ENCODE peak calls at places on chromosomes 2 and 18, in ten cellular contexts. One of them, this sample, is unnamed.
A peak's percentile ranks its signal among the peaks of the same experiment; 100 is the strongest.

GRCh38 chr2:134137182-134137595 is 116.7 kb upstream of the MGAT5 start:
- DNase-seq in body of pancreas: peak; percentile 74
- DNase-seq in neural progenitor cell: no peak
- DNase-seq in A549: no peak
- DNase-seq in HepG2: no peak
- DNase-seq in hepatocyte: no peak
- DNase-seq in heart left ventricle: peak; percentile 77
- DNase-seq in K562: no peak
- DNase-seq in vagina: no peak
- DNase-seq in psoas muscle: no peak
- DNase-seq in this sample: peak; percentile 91

GRCh38 chr2:3600256-3600855 is 5.4 kb downstream of the COLEC11 start:
- DNase-seq in heart left ventricle: no peak
- DNase-seq in K562: no peak
- DNase-seq in body of pancreas: no peak
- DNase-seq in psoas muscle: no peak
- DNase-seq in hepatocyte: no peak
- DNase-seq in neural progenitor cell: no peak
- DNase-seq in HepG2: no peak
- DNase-seq in A549: no peak
- DNase-seq in vagina: no peak
- DNase-seq in this sample: no peak

GRCh38 chr2:159922563-159922962 is 124.6 kb upstream of the CD302 start:
- DNase-seq in hepatocyte: no peak
- DNase-seq in A549: no peak
- DNase-seq in HepG2: no peak
- DNase-seq in K562: no peak
- DNase-seq in body of pancreas: no peak
- DNase-seq in neural progenitor cell: no peak
- DNase-seq in heart left ventricle: no peak
- DNase-seq in vagina: no peak
- DNase-seq in psoas muscle: no peak
- DNase-seq in this sample: peak; percentile 6

GRCh38 chr2:111678161-111678560 is 205.8 kb downstream of the ANAPC1 start:
- DNase-seq in vagina: no peak
- DNase-seq in neural progenitor cell: no peak
- DNase-seq in HepG2: no peak
- DNase-seq in psoas muscle: no peak
- DNase-seq in K562: no peak
- DNase-seq in hepatocyte: no peak
- DNase-seq in heart left ventricle: no peak
- DNase-seq in body of pancreas: no peak
- DNase-seq in A549: no peak
- DNase-seq in this sample: no peak

GRCh38 chr2:73823916-73824523 is 4.7 kb upstream of the STAMBP start:
- DNase-seq in hepatocyte: peak; percentile 87
- DNase-seq in neural progenitor cell: peak; percentile 61
- DNase-seq in heart left ventricle: no peak
- DNase-seq in body of pancreas: peak; percentile 60
- DNase-seq in K562: peak; percentile 54
- DNase-seq in psoas muscle: no peak
- DNase-seq in HepG2: peak; percentile 68
- DNase-seq in vagina: no peak
- DNase-seq in A549: peak; percentile 91
- DNase-seq in this sample: no peak

GRCh38 chr2:166625670-166626069 is 131.6 kb upstream of the SCN7A start:
- DNase-seq in HepG2: no peak
- DNase-seq in neural progenitor cell: no peak
- DNase-seq in hepatocyte: no peak
- DNase-seq in heart left ventricle: no peak
- DNase-seq in psoas muscle: no peak
- DNase-seq in A549: no peak
- DNase-seq in vagina: no peak
- DNase-seq in body of pancreas: no peak
- DNase-seq in K562: no peak
- DNase-seq in this sample: no peak

GRCh38 chr2:41900299-41900698 is 147.5 kb upstream of the PKDCC start:
- DNase-seq in hepatocyte: no peak
- DNase-seq in HepG2: no peak
- DNase-seq in heart left ventricle: no peak
- DNase-seq in K562: no peak
- DNase-seq in vagina: no peak
- DNase-seq in body of pancreas: no peak
- DNase-seq in neural progenitor cell: no peak
- DNase-seq in A549: no peak
- DNase-seq in psoas muscle: no peak
- DNase-seq in this sample: no peak

GRCh38 chr18:75276813-75277628 is 66.4 kb downstream of the TSHZ1 start:
- DNase-seq in HepG2: no peak
- DNase-seq in K562: no peak
- DNase-seq in A549: no peak
- DNase-seq in vagina: no peak
- DNase-seq in psoas muscle: no peak
- DNase-seq in body of pancreas: no peak
- DNase-seq in heart left ventricle: no peak
- DNase-seq in neural progenitor cell: no peak
- DNase-seq in hepatocyte: no peak
- DNase-seq in this sample: no peak

GRCh38 chr2:29698216-29698615 is 223.2 kb downstream of the ALK start:
- DNase-seq in K562: no peak
- DNase-seq in psoas muscle: no peak
- DNase-seq in hepatocyte: no peak
- DNase-seq in HepG2: no peak
- DNase-seq in body of pancreas: no peak
- DNase-seq in vagina: peak; percentile 52
- DNase-seq in A549: no peak
- DNase-seq in neural progenitor cell: no peak
- DNase-seq in heart left ventricle: no peak
- DNase-seq in this sample: no peak

GRCh38 chr2:234587341-234588053 is 90.6 kb upstream of the ARL4C start:
- DNase-seq in heart left ventricle: no peak
- DNase-seq in vagina: no peak
- DNase-seq in body of pancreas: no peak
- DNase-seq in A549: no peak
- DNase-seq in psoas muscle: no peak
- DNase-seq in HepG2: no peak
- DNase-seq in hepatocyte: no peak
- DNase-seq in neural progenitor cell: no peak
- DNase-seq in K562: no peak
- DNase-seq in this sample: no peak

DNA sequence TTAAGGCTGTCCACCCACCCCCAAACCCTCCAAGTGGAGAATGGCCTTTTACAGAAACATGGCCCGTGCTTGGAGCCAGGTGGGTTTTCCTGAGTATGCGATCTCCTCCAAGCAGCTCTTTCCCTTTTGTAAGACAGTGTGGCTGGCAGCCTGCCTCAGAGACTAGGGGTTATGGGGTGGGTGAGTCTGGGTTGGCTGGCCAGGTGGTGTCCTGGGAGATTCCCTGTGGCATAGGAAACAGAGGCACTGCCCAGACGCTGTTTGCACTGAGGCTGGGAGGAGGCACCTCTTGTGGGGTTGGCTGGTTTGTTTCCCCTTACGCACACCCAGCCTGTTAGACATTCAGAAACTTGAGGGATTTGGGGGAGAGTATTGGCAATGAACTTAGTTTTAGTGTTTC is 82.3 kb upstream of the MCFD2 start:
- DNase-seq in K562: no peak
- DNase-seq in heart left ventricle: no peak
- DNase-seq in neural progenitor cell: no peak
- DNase-seq in HepG2: no peak
- DNase-seq in psoas muscle: no peak
- DNase-seq in vagina: no peak
- DNase-seq in hepatocyte: no peak
- DNase-seq in A549: no peak
- DNase-seq in body of pancreas: no peak
- DNase-seq in this sample: no peak
- H3K27ac ChIP-seq in K562: no peak overlapping the region
- H3K27ac ChIP-seq in heart left ventricle: no peak overlapping the region
- H3K27ac ChIP-seq in neural progenitor cell: no peak overlapping the region
- H3K27ac ChIP-seq in HepG2: no peak overlapping the region
- H3K27ac ChIP-seq in psoas muscle: no peak overlapping the region
- H3K27ac ChIP-seq in vagina: no peak overlapping the region
- H3K27ac ChIP-seq in hepatocyte: no peak overlapping the region
- H3K27ac ChIP-seq in A549: no peak overlapping the region
- H3K27ac ChIP-seq in body of pancreas: no peak overlapping the region
- H3K27ac ChIP-seq in this sample: no peak overlapping the region

GRCh38 chr2:146982393-146982846 is 862.4 kb upstream of the ACVR2A start:
- DNase-seq in A549: no peak
- DNase-seq in psoas muscle: peak; percentile 40
- DNase-seq in K562: no peak
- DNase-seq in body of pancreas: peak; percentile 34
- DNase-seq in heart left ventricle: no peak
- DNase-seq in neural progenitor cell: no peak
- DNase-seq in vagina: no peak
- DNase-seq in hepatocyte: peak; percentile 56
- DNase-seq in HepG2: no peak
- DNase-seq in this sample: peak; percentile 84
- H3K4me1 ChIP-seq in A549: no peaks in the 10 kb centered on the region
- H3K4me1 ChIP-seq in psoas muscle: no peaks in the 10 kb centered on the region
- H3K4me1 ChIP-seq in K562: no peaks in the 10 kb centered on the region
- H3K4me1 ChIP-seq in body of pancreas: no peaks in the 10 kb centered on the region
- H3K4me1 ChIP-seq in heart left ventricle: no peaks in the 10 kb centered on the region
- H3K4me1 ChIP-seq in neural progenitor cell: peaks cover 10% of the 10 kb centered on the region
- H3K4me1 ChIP-seq in vagina: peaks cover 24% of the 10 kb centered on the region
- H3K4me1 ChIP-seq in hepatocyte: no peaks in the 10 kb centered on the region
- H3K4me1 ChIP-seq in HepG2: no peaks in the 10 kb centered on the region
- H3K4me1 ChIP-seq in this sample: peaks cover 15% of the 10 kb centered on the region

DNA sequence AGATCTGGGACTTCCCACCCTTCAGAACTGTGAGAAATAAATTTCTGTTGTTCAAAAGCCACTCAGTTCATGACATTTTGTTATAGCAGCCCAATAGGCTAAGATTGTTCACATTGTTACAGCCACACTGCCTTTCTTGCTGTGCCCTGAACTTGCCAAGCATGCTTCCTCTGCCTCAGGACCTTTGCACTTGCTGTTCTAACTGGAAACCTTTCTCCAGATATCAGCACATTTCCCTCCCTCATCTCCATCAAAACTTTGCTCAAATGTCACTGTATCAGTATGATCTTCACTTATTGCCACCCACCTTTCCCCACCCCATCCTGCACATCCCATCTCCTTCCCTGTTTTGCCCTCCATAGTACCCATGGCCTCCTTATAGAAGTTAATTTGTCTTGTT is 32.1 kb upstream of the MFSD6 start:
- DNase-seq in psoas muscle: no peak
- DNase-seq in K562: no peak
- DNase-seq in hepatocyte: no peak
- DNase-seq in vagina: no peak
- DNase-seq in A549: no peak
- DNase-seq in neural progenitor cell: no peak
- DNase-seq in body of pancreas: no peak
- DNase-seq in heart left ventricle: no peak
- DNase-seq in HepG2: no peak
- DNase-seq in this sample: no peak
- TF ChIP-seq CTCF in psoas muscle: no peak
- TF ChIP-seq CTCF in K562: no peak
- TF ChIP-seq CTCF in hepatocyte: no peak
- TF ChIP-seq CTCF in vagina: no peak
- TF ChIP-seq CTCF in A549: no peak
- TF ChIP-seq CTCF in neural progenitor cell: no peak
- TF ChIP-seq CTCF in body of pancreas: no peak
- TF ChIP-seq CTCF in heart left ventricle: no peak
- TF ChIP-seq CTCF in HepG2: no peak
- TF ChIP-seq CTCF in this sample: no peak

GRCh38 chr2:222872551-222872950 is 11.7 kb downstream of the ACSL3 start:
- DNase-seq in heart left ventricle: no peak
- DNase-seq in neural progenitor cell: no peak
- DNase-seq in body of pancreas: no peak
- DNase-seq in vagina: no peak
- DNase-seq in K562: no peak
- DNase-seq in HepG2: no peak
- DNase-seq in A549: no peak
- DNase-seq in hepatocyte: no peak
- DNase-seq in psoas muscle: no peak
- DNase-seq in this sample: no peak
- H3K27ac ChIP-seq in heart left ventricle: no peak overlapping the region
- H3K27ac ChIP-seq in neural progenitor cell: no peak overlapping the region
- H3K27ac ChIP-seq in body of pancreas: no peak overlapping the region
- H3K27ac ChIP-seq in vagina: no peak overlapping the region
- H3K27ac ChIP-seq in K562: no peak overlapping the region
- H3K27ac ChIP-seq in HepG2: no peak overlapping the region
- H3K27ac ChIP-seq in A549: no peak overlapping the region
- H3K27ac ChIP-seq in hepatocyte: no peak overlapping the region
- H3K27ac ChIP-seq in psoas muscle: no peak overlapping the region
- H3K27ac ChIP-seq in this sample: no peak overlapping the region

GRCh38 chr18:76458522-76459311 is 36.3 kb downstream of the ZNF516 start:
- DNase-seq in psoas muscle: no peak
- DNase-seq in heart left ventricle: no peak
- DNase-seq in K562: no peak
- DNase-seq in neural progenitor cell: no peak
- DNase-seq in vagina: peak; percentile 81
- DNase-seq in HepG2: no peak
- DNase-seq in hepatocyte: no peak
- DNase-seq in A549: no peak
- DNase-seq in body of pancreas: no peak
- DNase-seq in this sample: no peak

GRCh38 chr18:76456823-76457222 is 38.2 kb downstream of the ZNF516 start:
- DNase-seq in vagina: no peak
- DNase-seq in heart left ventricle: no peak
- DNase-seq in neural progenitor cell: no peak
- DNase-seq in psoas muscle: no peak
- DNase-seq in hepatocyte: no peak
- DNase-seq in body of pancreas: no peak
- DNase-seq in HepG2: no peak
- DNase-seq in K562: no peak
- DNase-seq in A549: no peak
- DNase-seq in this sample: no peak

GRCh38 chr18:76456018-76456750 is 38.9 kb downstream of the ZNF516 start:
- DNase-seq in body of pancreas: peak; percentile 1
- DNase-seq in HepG2: no peak
- DNase-seq in A549: no peak
- DNase-seq in K562: no peak
- DNase-seq in neural progenitor cell: peak; percentile 71
- DNase-seq in heart left ventricle: no peak
- DNase-seq in psoas muscle: no peak
- DNase-seq in vagina: peak; percentile 31
- DNase-seq in hepatocyte: no peak
- DNase-seq in this sample: no peak

GRCh38 chr18:76457957-76458356 is 37.1 kb downstream of the ZNF516 start:
- DNase-seq in vagina: no peak
- DNase-seq in K562: no peak
- DNase-seq in psoas muscle: no peak
- DNase-seq in HepG2: no peak
- DNase-seq in neural progenitor cell: no peak
- DNase-seq in body of pancreas: no peak
- DNase-seq in heart left ventricle: no peak
- DNase-seq in A549: no peak
- DNase-seq in hepatocyte: no peak
- DNase-seq in this sample: no peak

DNA sequence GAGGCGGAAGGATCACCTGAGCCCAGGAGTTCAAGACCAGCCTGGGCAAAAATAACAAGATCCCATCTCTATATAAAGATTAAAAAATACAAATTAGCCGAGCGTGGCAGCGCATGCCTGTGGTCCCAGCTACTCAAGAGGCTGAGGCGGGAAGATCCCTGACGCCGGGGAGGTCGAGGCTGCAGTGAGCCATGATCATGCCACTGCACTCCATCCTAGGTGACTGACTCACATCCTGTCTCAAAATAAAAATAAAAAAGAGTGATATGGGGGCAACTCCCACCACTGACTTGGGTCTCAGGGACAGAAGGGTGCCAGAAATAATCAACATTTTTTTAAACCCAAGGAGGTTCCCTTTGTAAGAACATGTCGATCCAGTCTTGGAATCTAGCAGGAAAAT is 37.6 kb downstream of the ZNF516 start:
- DNase-seq in hepatocyte: no peak
- DNase-seq in neural progenitor cell: no peak
- DNase-seq in HepG2: no peak
- DNase-seq in body of pancreas: no peak
- DNase-seq in heart left ventricle: no peak
- DNase-seq in A549: no peak
- DNase-seq in psoas muscle: no peak
- DNase-seq in K562: no peak
- DNase-seq in vagina: no peak
- DNase-seq in this sample: no peak
- H3K4me1 ChIP-seq in hepatocyte: peaks cover 53% of the 10 kb centered on the region
- H3K4me1 ChIP-seq in neural progenitor cell: peaks cover 58% of the 10 kb centered on the region
- H3K4me1 ChIP-seq in HepG2: peaks cover 48% of the 10 kb centered on the region
- H3K4me1 ChIP-seq in body of pancreas: peaks cover 47% of the 10 kb centered on the region
- H3K4me1 ChIP-seq in heart left ventricle: peaks cover 25% of the 10 kb centered on the region
- H3K4me1 ChIP-seq in A549: peaks cover 33% of the 10 kb centered on the region
- H3K4me1 ChIP-seq in psoas muscle: peaks cover 68% of the 10 kb centered on the region
- H3K4me1 ChIP-seq in K562: no peaks in the 10 kb centered on the region
- H3K4me1 ChIP-seq in vagina: peaks cover 75% of the 10 kb centered on the region
- H3K4me1 ChIP-seq in this sample: peaks cover 6% of the 10 kb centered on the region